ENCODE peak calls at places on chromosomes 16 and 17, in seven cellular contexts. H is SK-N-MC, Q is stomach, G is spleen, S is endothelial cell of umbilical vein, B is sigmoid colon, R is GM23338. E is an unnamed sample.

GRCh38 chr16:89827383-89828198 is 684 bp upstream of the SPIRE2 start:
- DNase-seq in Q (peak), H (no peak), G (no peak), S (peak), B (no peak), R (peak), E (no peak)

GRCh38 chr16:88850531-88851199 is 6.1 kb downstream of the GALNS start:
- DNase-seq in B (no peak), S (no peak), H (no peak), R (no peak), Q (no peak), G (no peak), E (no peak)

GRCh38 chr17:61425682-61426481 is 26.2 kb downstream of the TBX2 start:
- DNase-seq in G (no peak), Q (no peak), S (no peak), H (no peak), R (peak), B (no peak), E (peak)

GRCh38 chr17:59327891-59328290 is 3.6 kb upstream of the YPEL2 start:
- DNase-seq in Q (no peak), R (no peak), G (no peak), B (no peak), H (no peak), S (no peak), E (no peak)

GRCh38 chr16:30896203-30896889 is at the start of gene CTF1:
- DNase-seq in S (peak), H (no peak), R (peak), Q (peak), G (peak), B (peak), E (peak)

GRCh38 chr16:4113358-4114256 is 2.6 kb downstream of the ADCY9 start:
- DNase-seq in G (peak), Q (no peak), H (no peak), R (no peak), B (no peak), S (no peak), E (no peak)

GRCh38 chr17:67461876-67462275 is 84.8 kb downstream of the PITPNC1 start:
- DNase-seq in B (no peak), R (no peak), G (no peak), H (no peak), S (no peak), Q (no peak), E (no peak)

GRCh38 chr16:85259115-85259830 is 147.0 kb upstream of the CIBAR2 start:
- DNase-seq in S (no peak), Q (no peak), B (no peak), H (no peak), R (no peak), G (no peak), E (no peak)

GRCh38 chr17:43803758-43804157 is 23.5 kb downstream of the CFAP97D1 start:
- DNase-seq in S (peak), R (peak), H (no peak), G (no peak), B (no peak), Q (no peak), E (no peak)

GRCh38 chr16:75532791-75533190 is 3.1 kb downstream of the CHST5 start:
- DNase-seq in Q (no peak), H (no peak), R (no peak), B (no peak), G (no peak), S (no peak), E (no peak)

GRCh38 chr16:12532871-12533610 is 270.6 kb downstream of the CPPED1 start:
- DNase-seq in G (no peak), R (no peak), H (no peak), Q (no peak), B (no peak), S (no peak), E (no peak)

GRCh38 chr17:50903604-50904521 is 37.7 kb upstream of the TOB1 start:
- DNase-seq in B (no peak), S (no peak), R (no peak), H (no peak), G (no peak), Q (no peak), E (no peak)

GRCh38 chr16:68396481-68396880 is 51.8 kb downstream of the SMPD3 start:
- DNase-seq in B (no peak), R (peak), Q (peak), S (peak), H (no peak), G (peak), E (no peak)

GRCh38 chr16:49528564-49529150 is 155.1 kb downstream of the C16orf78 start:
- DNase-seq in G (peak), S (no peak), B (no peak), H (no peak), Q (no peak), R (no peak), E (no peak)

GRCh38 chr17:63786961-63787711 is 13.2 kb downstream of the DDX42 start:
- DNase-seq in B (no peak), H (no peak), R (no peak), S (no peak), Q (no peak), G (no peak), E (no peak)

GRCh38 chr17:63790057-63790456 is 16.1 kb downstream of the DDX42 start:
- DNase-seq in G (no peak), B (no peak), S (no peak), R (no peak), H (no peak), Q (no peak), E (no peak)

DNA sequence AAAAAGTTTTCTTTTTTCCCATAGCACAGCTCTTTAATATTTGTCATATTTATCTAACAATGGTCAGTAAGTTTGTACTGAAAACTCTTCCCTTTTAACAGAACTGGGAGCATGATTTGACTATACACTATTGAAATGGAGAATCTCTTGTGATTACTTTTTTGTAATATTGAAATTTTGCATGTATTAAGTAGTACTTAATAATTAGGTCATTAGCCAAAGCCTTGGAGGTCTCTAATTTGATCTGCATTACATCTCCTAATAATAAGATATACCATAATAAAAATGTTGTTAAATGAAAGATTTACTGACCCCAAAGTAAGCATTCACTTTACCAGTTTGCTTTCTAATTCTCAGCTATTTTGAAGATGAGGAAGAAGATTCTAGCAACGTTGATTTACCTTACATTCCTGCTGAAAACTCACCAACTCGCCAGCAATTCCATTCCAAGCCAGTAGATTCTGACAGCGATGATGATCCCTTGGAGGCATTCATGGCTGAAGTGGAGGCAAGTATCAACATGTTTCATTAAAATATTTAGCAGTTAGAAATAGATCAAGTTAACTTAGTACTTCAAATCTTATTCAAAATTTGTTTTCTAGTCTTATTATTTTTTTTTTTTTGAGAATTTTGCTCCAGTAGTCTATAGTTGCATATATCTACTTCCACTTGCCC is 18.2 kb downstream of the DDX42 start:
- DNase-seq in H (no peak), S (no peak), R (no peak), G (no peak), B (no peak), Q (no peak), E (no peak)
- H3K27ac ChIP-seq in H (peak), S (no peak), R (no peak), G (no peak), B (no peak), Q (no peak), E (no peak)

DNA sequence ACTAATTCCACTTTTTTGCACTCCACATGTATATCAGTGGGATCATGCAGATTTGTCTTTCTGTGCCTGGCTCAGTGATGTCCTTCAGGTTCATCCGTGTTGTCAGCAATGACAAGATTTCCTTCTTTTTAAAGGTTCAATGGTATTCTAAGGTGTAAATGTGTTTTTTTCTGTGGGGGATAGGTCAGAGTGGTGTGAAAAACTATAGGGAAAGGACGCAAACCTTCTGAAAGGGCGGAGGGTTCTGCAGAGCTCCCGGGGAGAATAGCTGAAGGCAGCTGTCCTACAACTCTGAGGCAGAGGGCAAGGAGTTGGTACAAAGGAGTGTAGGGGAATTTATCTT is 21.9 kb upstream of the CSNK1D start:
- DNase-seq in B (no peak), S (no peak), Q (no peak), G (no peak), H (no peak), R (no peak), E (no peak)
- TF ChIP-seq POLR2AphosphoS5 in B (no peak), S (no peak), Q (no peak), G (no peak), H (no peak), R (no peak), E (no peak)

GRCh38 chr16:24841291-24841690 is 4.5 kb upstream of the SLC5A11 start:
- DNase-seq in S (no peak), B (no peak), H (no peak), R (no peak), Q (no peak), G (no peak), E (no peak)
- H3K27ac ChIP-seq in S (no peak), B (no peak), H (no peak), R (no peak), Q (no peak), G (no peak), E (no peak)

GRCh38 chr16:48361012-48361411 is 24.2 kb downstream of the SIAH1 start:
- DNase-seq in Q (no peak), R (no peak), G (no peak), H (no peak), B (no peak), S (no peak), E (no peak)
- TF ChIP-seq POLR2AphosphoS5 in Q (no peak), R (no peak), G (no peak), H (no peak), B (no peak), S (no peak), E (no peak)

GRCh38 chr16:2757344-2757743 is 4.9 kb downstream of the SRRM2 start:
- DNase-seq in B (no peak), Q (no peak), R (no peak), H (no peak), G (peak), S (no peak), E (no peak)
- H3K27ac ChIP-seq in B (no peak), Q (no peak), R (no peak), H (no peak), G (no peak), S (no peak), E (no peak)

GRCh38 chr17:28552201-28552999 is at the start of gene UNC119:
- DNase-seq in R (peak), B (peak), G (peak), Q (peak), S (peak), H (no peak), E (no peak)
- TF ChIP-seq POLR2AphosphoS5 in R (peak), B (peak), G (peak), Q (peak), S (peak), H (peak), E (peak)

GRCh38 chr17:77845541-77846225 is 112.8 kb upstream of the TNRC6C start:
- DNase-seq in B (no peak), H (no peak), G (peak), Q (no peak), R (no peak), S (no peak), E (no peak)

GRCh38 chr17:77849203-77849602 is 109.3 kb upstream of the TNRC6C start:
- DNase-seq in G (no peak), H (no peak), B (no peak), R (no peak), Q (no peak), S (no peak), E (no peak)

GRCh38 chr17:77846531-77847085 is 111.9 kb upstream of the TNRC6C start:
- DNase-seq in R (no peak), Q (no peak), H (no peak), B (no peak), S (no peak), G (peak), E (no peak)

GRCh38 chr17:77848257-77848656 is 110.2 kb upstream of the TNRC6C start:
- DNase-seq in Q (no peak), S (no peak), H (no peak), B (no peak), R (no peak), G (no peak), E (no peak)

DNA sequence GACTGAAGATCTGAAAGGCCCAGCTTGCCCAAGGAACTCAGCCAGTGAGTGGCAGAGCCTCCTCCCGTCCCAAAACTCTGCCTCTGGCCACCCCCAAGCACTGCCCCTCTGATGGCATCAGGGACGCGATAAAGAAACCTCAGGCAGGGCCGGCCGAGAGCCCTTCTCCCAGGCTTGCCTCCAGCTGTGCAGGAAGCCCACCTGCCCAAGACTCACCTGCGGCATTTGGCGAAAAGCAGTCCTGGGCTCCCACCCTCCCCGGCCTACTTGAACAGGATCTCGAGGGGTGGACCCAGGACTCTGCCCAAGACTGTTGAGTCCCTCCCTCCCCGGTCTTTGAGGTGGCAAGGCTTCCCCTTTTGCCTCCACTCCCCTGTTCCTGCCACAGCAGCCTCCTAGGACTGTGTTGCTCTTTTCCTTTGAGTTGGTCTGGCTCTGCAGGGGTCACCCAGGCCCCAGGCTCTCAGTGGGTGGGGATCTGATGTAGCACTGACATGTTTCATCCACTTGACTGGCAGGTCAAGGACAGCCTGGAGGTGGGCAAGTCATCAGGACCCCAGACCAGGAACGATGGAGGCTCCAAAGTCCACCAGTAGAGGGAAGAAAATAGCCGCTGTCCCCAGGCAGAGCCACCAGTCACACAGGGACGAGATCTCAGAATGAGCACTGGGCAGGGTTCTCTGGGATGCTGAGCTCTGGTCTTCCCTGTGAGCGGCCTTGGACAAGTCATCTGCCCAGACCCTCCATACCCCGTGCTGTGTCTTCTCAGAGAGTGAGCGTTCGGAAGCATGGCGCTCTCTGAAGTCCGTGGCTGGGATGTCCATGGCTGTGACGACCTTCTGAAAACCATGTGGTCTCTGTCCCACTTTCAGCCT is 111.1 kb upstream of the TNRC6C start:
- DNase-seq in G (peak), S (no peak), R (no peak), H (no peak), B (no peak), Q (no peak), E (no peak)
- H3K27ac ChIP-seq in G (no peak), S (no peak), R (no peak), H (no peak), B (no peak), Q (no peak), E (no peak)

E was measured in esophagus muscularis mucosa.